ENCODE peak calls at places on chromosomes 5 and 9, in six cellular contexts. I is MM.1S, Z is aorta, H is A673, K is stomach, J is cardiac muscle cell. G is an unnamed sample. For H3K4me1, the result is how much of the 10 kb centered on the place peaks cover.

GRCh38 chr5:4375640-4376039 is 764.5 kb upstream of the ADAMTS16 start:
- DNase-seq in K (no peak), J (no peak), I (peak), Z (no peak), H (no peak), G (no peak)

GRCh38 chr5:111296570-111296969 is 72.4 kb downstream of the CAMK4 start:
- DNase-seq in Z (no peak), K (no peak), H (no peak), J (no peak), I (no peak), G (no peak)

GRCh38 chr9:104923289-104923688 is 4.7 kb downstream of the ABCA1 start:
- DNase-seq in H (no peak), Z (no peak), I (no peak), J (peak), K (no peak), G (no peak)

GRCh38 chr9:70420267-70421019 is 6.0 kb upstream of the KLF9 start:
- DNase-seq in H (peak), J (peak), Z (peak), I (peak), K (peak), G (peak)

GRCh38 chr9:81394816-81395215 is 294.5 kb downstream of the TLE1 start:
- DNase-seq in K (no peak), H (peak), Z (no peak), I (no peak), J (no peak), G (no peak)

GRCh38 chr9:124869986-124870560 is 8.1 kb downstream of the ARPC5L start:
- DNase-seq in Z (no peak), H (peak), I (peak), J (peak), K (peak), G (no peak)

GRCh38 chr5:1341863-1342262 is 3.0 kb downstream of the CLPTM1L start:
- DNase-seq in K (no peak), I (peak), H (no peak), J (no peak), Z (peak), G (no peak)

GRCh38 chr5:111511174-111512025 is 935 bp downstream of the STARD4 start:
- DNase-seq in J (no peak), Z (no peak), I (peak), K (no peak), H (peak), G (peak)

GRCh38 chr5:159451197-159452052 is 121.1 kb upstream of the IL12B start:
- DNase-seq in H (no peak), J (peak), K (no peak), Z (no peak), I (no peak), G (no peak)

GRCh38 chr9:38697901-38698300 is 22.0 kb downstream of the FAM240B start:
- DNase-seq in I (no peak), Z (no peak), K (no peak), H (no peak), J (no peak), G (no peak)

GRCh38 chr9:9790216-9790872 is 822.5 kb downstream of the PTPRD start:
- DNase-seq in I (peak), Z (no peak), K (no peak), J (peak), H (peak), G (peak)

GRCh38 chr9:113573303-113573958 is 109.9 kb downstream of the RGS3 start:
- DNase-seq in H (no peak), I (no peak), J (no peak), Z (peak), K (no peak), G (peak)

GRCh38 chr9:112526973-112527372 is 40.3 kb downstream of the KIAA1958 start:
- DNase-seq in Z (no peak), H (no peak), J (no peak), I (no peak), K (no peak), G (no peak)

GRCh38 chr5:78920604-78921003 is 64.5 kb downstream of the ARSB start:
- DNase-seq in J (peak), I (no peak), Z (no peak), H (no peak), K (no peak), G (peak)

GRCh38 chr5:149211566-149211965 is 60.1 kb upstream of the AFAP1L1 start:
- DNase-seq in I (no peak), H (no peak), K (no peak), Z (no peak), J (peak), G (no peak)

GRCh38 chr5:7897014-7897600 is 28.2 kb downstream of the MTRR start:
- DNase-seq in K (no peak), H (peak), Z (no peak), J (peak), I (no peak), G (peak)

GRCh38 chr9:82934949-82935348 is 128.0 kb downstream of the RASEF start:
- DNase-seq in Z (no peak), H (no peak), K (no peak), I (no peak), J (peak), G (peak)

GRCh38 chr9:1200847-1201251 is 150.7 kb downstream of the DMRT2 start:
- DNase-seq in J (no peak), K (peak), I (no peak), Z (no peak), H (no peak), G (no peak)

GRCh38 chr5:1299511-1299850 is 4.6 kb upstream of the TERT start:
- DNase-seq in H (no peak), J (no peak), K (no peak), Z (no peak), I (no peak), G (no peak)

GRCh38 chr5:151023651-151024050 is 3.3 kb downstream of the GPX3 start:
- DNase-seq in Z (peak), H (no peak), K (peak), I (no peak), J (peak), G (no peak)

GRCh38 chr9:29456940-29457339 is 1883.7 kb upstream of the C9orf72 start:
- DNase-seq in H (no peak), Z (no peak), J (peak), K (no peak), I (no peak), G (no peak)

GRCh38 chr5:14671414-14671813 is 6.9 kb downstream of the OTULIN start:
- DNase-seq in H (no peak), I (peak), K (no peak), Z (no peak), J (no peak), G (no peak)

GRCh38 chr5:89473196-89473595 is 590.2 kb upstream of the MEF2C start:
- DNase-seq in Z (no peak), K (no peak), I (no peak), J (no peak), H (no peak), G (no peak)

GRCh38 chr5:10233505-10233904 is 16.2 kb downstream of the ATPSCKMT start:
- DNase-seq in I (no peak), H (peak), J (peak), K (no peak), Z (no peak), G (peak)

GRCh38 chr9:27499481-27499880 is 24.6 kb upstream of the IFNK start:
- DNase-seq in H (peak), I (no peak), Z (no peak), K (no peak), J (peak), G (peak)

GRCh38 chr9:3740690-3741419 is 215.1 kb upstream of the RFX3 start:
- DNase-seq in Z (no peak), K (no peak), H (peak), J (no peak), I (no peak), G (no peak)

GRCh38 chr5:62477801-62478200 is 65.2 kb downstream of the IPO11 start:
- DNase-seq in H (no peak), I (no peak), K (no peak), Z (no peak), J (peak), G (no peak)

GRCh38 chr5:139100825-139101224 is 97.3 kb downstream of the SIL1 start:
- DNase-seq in I (no peak), Z (no peak), J (peak), H (no peak), K (no peak), G (no peak)

GRCh38 chr9:136095028-136095494 is at the start of gene NACC2:
- DNase-seq in Z (peak), J (peak), H (no peak), K (peak), I (no peak), G (peak)

GRCh38 chr5:3347741-3348140 is 247.9 kb upstream of the IRX1 start:
- DNase-seq in Z (no peak), J (no peak), H (no peak), K (peak), I (no peak), G (no peak)

GRCh38 chr5:141850786-141851185 is 27.4 kb downstream of the PCDH1 start:
- DNase-seq in K (no peak), I (no peak), J (no peak), Z (no peak), H (peak), G (peak)

GRCh38 chr9:97905228-97905627 is 17.1 kb downstream of the TRMO start:
- DNase-seq in H (no peak), Z (no peak), I (no peak), K (no peak), J (no peak), G (no peak)

GRCh38 chr5:139094154-139095131 is 103.7 kb downstream of the SIL1 start:
- DNase-seq in H (no peak), J (no peak), K (no peak), Z (no peak), I (peak), G (no peak)

GRCh38 chr5:43007911-43008368 is 32.2 kb downstream of the ANXA2R start:
- DNase-seq in I (peak), J (peak), H (peak), Z (peak), K (peak), G (peak)

GRCh38 chr5:71537681-71538080 is 49.5 kb upstream of the MCCC2 start:
- DNase-seq in I (no peak), J (peak), K (no peak), H (peak), Z (no peak), G (peak)

GRCh38 chr9:130181645-130182044 is 9.4 kb downstream of the NCS1 start:
- DNase-seq in K (peak), Z (no peak), H (no peak), I (no peak), J (no peak), G (no peak)

GRCh38 chr9:132151118-132151517 is 10.7 kb upstream of the NTNG2 start:
- DNase-seq in J (no peak), Z (no peak), K (no peak), H (no peak), I (no peak), G (no peak)

GRCh38 chr9:2570615-2571479 is 50.7 kb upstream of the VLDLR start:
- DNase-seq in Z (peak), J (peak), H (no peak), I (no peak), K (peak), G (peak)

GRCh38 chr9:105503873-105504272 is 54.1 kb upstream of the FKTN start:
- DNase-seq in J (peak), I (peak), H (peak), Z (no peak), K (no peak), G (peak)

GRCh38 chr9:18487620-18488019 is 13.7 kb downstream of the ADAMTSL1 start:
- DNase-seq in H (no peak), K (no peak), J (no peak), I (no peak), Z (no peak), G (no peak)

GRCh38 chr9:18493361-18494015 is 19.5 kb downstream of the ADAMTSL1 start:
- DNase-seq in H (no peak), I (no peak), J (no peak), K (no peak), Z (no peak), G (no peak)

GRCh38 chr9:18492612-18493011 is 18.7 kb downstream of the ADAMTSL1 start:
- DNase-seq in J (peak), I (no peak), H (no peak), Z (no peak), K (no peak), G (no peak)

GRCh38 chr9:18490591-18491370 is 16.8 kb downstream of the ADAMTSL1 start:
- DNase-seq in I (no peak), J (peak), Z (peak), H (no peak), K (no peak), G (peak)

DNA sequence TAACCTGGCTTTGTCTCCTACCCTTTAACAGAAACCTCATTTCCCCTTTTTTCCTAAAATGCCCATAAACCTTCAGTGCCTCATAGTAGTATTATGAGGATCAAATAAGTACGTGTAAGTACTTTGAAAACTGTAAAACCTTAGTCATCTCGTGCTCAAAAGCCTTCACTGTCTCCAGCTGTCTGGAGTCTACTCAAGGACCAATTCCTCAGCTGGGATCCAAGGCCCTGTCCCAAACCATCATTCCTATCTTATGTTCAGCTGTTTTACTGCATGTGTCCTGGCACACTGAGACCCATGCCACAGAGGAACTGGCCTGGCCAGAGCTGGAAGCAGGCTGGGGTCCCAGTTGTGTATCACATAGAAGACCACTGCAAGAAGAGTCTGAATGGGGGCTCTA is 15.9 kb downstream of the ADAMTSL1 start:
- DNase-seq in J (no peak), Z (no peak), H (no peak), I (no peak), K (no peak), G (no peak)
- H3K4me1 ChIP-seq in J (under half), Z (under half), H (under half), I (under half), K (under half), G (under half)

GRCh38 chr5:169913479-169913878 is 66.8 kb downstream of the INSYN2B start:
- DNase-seq in H (no peak), J (peak), K (no peak), Z (no peak), I (no peak), G (no peak)

GRCh38 chr5:169909945-169910344 is 70.3 kb downstream of the INSYN2B start:
- DNase-seq in Z (no peak), I (no peak), H (no peak), K (no peak), J (no peak), G (no peak)

GRCh38 chr5:169906745-169907649 is 73.3 kb downstream of the INSYN2B start:
- DNase-seq in J (no peak), Z (no peak), K (no peak), H (peak), I (no peak), G (peak)

GRCh38 chr5:169911448-169912212 is 68.7 kb downstream of the INSYN2B start:
- DNase-seq in I (no peak), K (no peak), Z (no peak), J (no peak), H (peak), G (peak)

DNA sequence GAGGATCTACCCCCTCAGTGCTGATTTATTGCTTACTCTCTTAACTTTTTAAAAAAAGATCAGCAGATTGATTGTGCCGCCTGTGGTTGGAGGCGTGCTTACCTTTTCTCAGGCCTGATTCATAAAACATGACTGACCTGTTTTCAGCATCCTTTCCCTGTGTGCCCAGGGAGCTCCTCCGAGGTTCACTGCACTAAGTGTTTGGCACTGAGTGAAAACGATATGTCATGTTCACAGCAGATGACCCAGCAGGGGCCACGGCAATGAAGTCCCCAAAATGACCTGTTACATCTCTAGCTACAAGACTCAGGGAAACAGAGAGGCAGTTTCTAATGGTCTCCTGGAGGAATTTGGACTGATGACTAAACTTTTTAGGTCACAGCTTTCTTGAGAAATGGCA is 69.9 kb downstream of the INSYN2B start:
- DNase-seq in K (no peak), Z (no peak), H (no peak), J (no peak), I (no peak), G (no peak)
- H3K4me1 ChIP-seq in K (under half), Z (under half), H (under half), J (under half), I (under half), G (under half)

DNA sequence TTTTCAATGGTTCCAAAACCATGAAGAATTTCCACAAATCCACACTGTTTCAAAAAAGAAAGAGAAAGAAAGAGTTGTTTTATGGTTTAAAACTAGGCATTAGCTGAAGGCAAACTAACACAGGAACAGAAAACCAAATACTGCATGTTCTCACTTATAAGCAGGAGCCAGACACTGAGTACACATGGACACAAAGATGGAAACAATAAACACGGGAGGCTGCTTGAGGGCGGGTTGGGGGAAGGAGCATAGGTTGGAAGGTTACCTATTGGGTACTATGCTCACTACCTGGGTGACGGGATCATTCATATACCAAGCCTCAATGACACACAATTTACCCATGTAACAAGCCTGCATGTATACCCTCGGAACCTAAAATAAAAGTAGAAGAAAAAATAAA is 45.0 kb downstream of the SEMA6A start:
- DNase-seq in H (no peak), Z (no peak), J (no peak), I (no peak), K (no peak), G (no peak)
- H3K4me1 ChIP-seq in H (under half), Z (under half), J (under half), I (under half), K (under half), G (under half)

DNA sequence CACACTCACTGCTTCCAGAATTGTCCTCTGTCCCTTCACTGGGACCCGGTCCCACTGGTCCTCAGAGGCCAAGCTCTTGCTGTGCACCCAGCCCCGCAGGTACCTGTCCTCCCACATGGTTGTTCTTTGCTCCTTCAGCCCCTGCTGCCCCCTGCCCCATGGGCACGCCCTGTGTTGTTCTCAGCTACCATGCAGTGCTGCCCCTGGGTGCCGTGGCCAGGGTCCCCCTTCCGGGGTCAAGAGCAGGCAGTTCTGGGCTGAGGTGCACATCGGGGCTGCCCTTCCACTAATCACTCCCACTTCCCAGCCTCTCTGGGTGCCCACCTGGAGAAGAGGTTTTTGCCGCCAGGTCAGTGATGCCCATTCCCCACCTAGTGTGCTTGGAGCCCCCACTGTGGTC is 31.9 kb upstream of the SUSD3 start:
- DNase-seq in H (no peak), Z (no peak), I (no peak), K (no peak), J (no peak), G (no peak)
- H3K4me1 ChIP-seq in H (under half), Z (under half), I (under half), K (under half), J (under half), G (under half)

G was measured in mesendoderm.